ENCODE peak calls at places on chromosomes 7 and 10, in five cellular contexts. One of them, this sample, is unnamed.

GRCh38 chr7:140205600-140205999 is 28.8 kb upstream of the KDM7A start:
- ATAC-seq in HepG2: no peak
- ATAC-seq in HCT116: no peak
- ATAC-seq in upper lobe of left lung: no peak
- ATAC-seq in K562: no peak
- ATAC-seq in this sample: no peak

GRCh38 chr10:91418417-91418816 is 8.3 kb downstream of the HECTD2 start:
- ATAC-seq in HepG2: no peak
- ATAC-seq in HCT116: no peak
- ATAC-seq in upper lobe of left lung: peak; percentile 32
- ATAC-seq in K562: no peak
- ATAC-seq in this sample: no peak

GRCh38 chr7:129017933-129018538 is 36.9 kb downstream of the TNPO3 start:
- ATAC-seq in HepG2: no peak
- ATAC-seq in HCT116: no peak
- ATAC-seq in upper lobe of left lung: no peak
- ATAC-seq in K562: no peak
- ATAC-seq in this sample: no peak

GRCh38 chr7:37476881-37477280 is 28.2 kb upstream of the ELMO1 start:
- ATAC-seq in HepG2: no peak
- ATAC-seq in HCT116: no peak
- ATAC-seq in upper lobe of left lung: no peak
- ATAC-seq in K562: no peak
- ATAC-seq in this sample: no peak

GRCh38 chr7:47391726-47392125 is 190.2 kb downstream of the TNS3 start:
- ATAC-seq in HepG2: no peak
- ATAC-seq in HCT116: no peak
- ATAC-seq in upper lobe of left lung: no peak
- ATAC-seq in K562: no peak
- ATAC-seq in this sample: no peak

GRCh38 chr10:67225226-67225625 is 299.4 kb downstream of the LRRTM3 start:
- ATAC-seq in HepG2: no peak
- ATAC-seq in HCT116: no peak
- ATAC-seq in upper lobe of left lung: no peak
- ATAC-seq in K562: no peak
- ATAC-seq in this sample: no peak

GRCh38 chr10:49243610-49244283 is 55.2 kb upstream of the C10orf71 start:
- ATAC-seq in HepG2: no peak
- ATAC-seq in HCT116: no peak
- ATAC-seq in upper lobe of left lung: no peak
- ATAC-seq in K562: no peak
- ATAC-seq in this sample: no peak

GRCh38 chr7:17380696-17381662 is 82.5 kb downstream of the AHR start:
- ATAC-seq in HepG2: no peak
- ATAC-seq in HCT116: no peak
- ATAC-seq in upper lobe of left lung: no peak
- ATAC-seq in K562: no peak
- ATAC-seq in this sample: no peak

GRCh38 chr7:24500599-24501451 is 72.4 kb upstream of the PALS2 start:
- ATAC-seq in HepG2: peak; percentile 73
- ATAC-seq in HCT116: no peak
- ATAC-seq in upper lobe of left lung: no peak
- ATAC-seq in K562: no peak
- ATAC-seq in this sample: no peak

GRCh38 chr7:24503511-24503910 is 69.7 kb upstream of the PALS2 start:
- ATAC-seq in HepG2: no peak
- ATAC-seq in HCT116: no peak
- ATAC-seq in upper lobe of left lung: no peak
- ATAC-seq in K562: no peak
- ATAC-seq in this sample: no peak

GRCh38 chr7:24502135-24502488 is 71.1 kb upstream of the PALS2 start:
- ATAC-seq in HepG2: no peak
- ATAC-seq in HCT116: no peak
- ATAC-seq in upper lobe of left lung: no peak
- ATAC-seq in K562: no peak
- ATAC-seq in this sample: no peak

GRCh38 chr7:24504040-24504439 is 69.2 kb upstream of the PALS2 start:
- ATAC-seq in HepG2: no peak
- ATAC-seq in HCT116: no peak
- ATAC-seq in upper lobe of left lung: no peak
- ATAC-seq in K562: no peak
- ATAC-seq in this sample: no peak

GRCh38 chr7:24501452-24502134 is 71.7 kb upstream of the PALS2 start:
- ATAC-seq in HepG2: no peak
- ATAC-seq in HCT116: no peak
- ATAC-seq in upper lobe of left lung: no peak
- ATAC-seq in K562: no peak
- ATAC-seq in this sample: no peak
- TF ChIP-seq POLR2AphosphoS5 in HepG2: no peak
- TF ChIP-seq POLR2AphosphoS5 in HCT116: no peak
- TF ChIP-seq POLR2AphosphoS5 in upper lobe of left lung: no peak
- TF ChIP-seq POLR2AphosphoS5 in K562: no peak
- TF ChIP-seq POLR2AphosphoS5 in this sample: no peak

DNA sequence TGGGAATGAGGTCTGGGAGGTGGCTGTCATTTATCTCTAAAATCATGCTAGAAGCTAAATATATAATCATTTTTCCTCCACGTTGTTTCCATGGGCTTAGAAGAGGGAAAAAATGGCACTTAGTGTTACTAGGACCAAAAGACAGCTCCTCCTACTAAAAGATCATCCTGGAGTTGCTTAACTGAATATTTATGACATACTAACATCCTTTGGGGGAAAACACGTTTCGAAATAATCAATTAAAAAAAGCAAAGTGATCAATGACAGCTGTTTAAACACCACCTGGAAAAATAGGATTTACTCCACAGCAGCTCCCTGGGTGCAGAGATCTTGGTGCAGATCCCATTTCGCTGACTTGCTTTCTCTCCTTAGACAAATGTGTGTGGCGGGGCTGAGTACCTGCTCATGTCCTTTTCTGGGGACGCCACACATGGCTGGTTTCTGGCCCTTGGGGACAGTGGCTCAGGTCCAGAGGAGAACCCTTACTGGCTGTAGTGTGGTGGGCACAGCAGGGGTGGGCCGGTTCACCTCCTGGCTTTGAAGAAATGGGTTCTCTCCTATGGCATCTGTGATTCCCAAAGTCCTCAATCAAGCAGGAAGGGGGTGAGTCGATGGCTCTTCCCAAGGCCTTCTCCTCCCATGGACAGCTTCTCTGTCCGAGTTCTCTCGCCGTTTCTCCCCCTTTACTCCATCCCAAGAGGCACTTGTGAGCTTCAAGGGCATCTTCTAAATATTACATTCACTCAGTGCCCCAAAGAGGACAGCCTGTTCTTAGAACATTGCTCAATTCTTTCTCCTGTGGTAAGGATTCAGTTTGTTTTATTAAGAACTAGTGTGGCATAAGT is 156.4 kb upstream of the KLF14 start:
- ATAC-seq in HepG2: no peak
- ATAC-seq in HCT116: no peak
- ATAC-seq in upper lobe of left lung: peak; percentile 50
- ATAC-seq in K562: no peak
- ATAC-seq in this sample: peak; percentile 72
- H3K4me1 ChIP-seq in HepG2: peaks cover 79% of the 10 kb centered on the region
- H3K4me1 ChIP-seq in HCT116: peaks cover 97% of the 10 kb centered on the region
- H3K4me1 ChIP-seq in upper lobe of left lung: peaks cover 72% of the 10 kb centered on the region
- H3K4me1 ChIP-seq in K562: peaks cover 11% of the 10 kb centered on the region
- H3K4me1 ChIP-seq in this sample: peaks cover 93% of the 10 kb centered on the region

DNA sequence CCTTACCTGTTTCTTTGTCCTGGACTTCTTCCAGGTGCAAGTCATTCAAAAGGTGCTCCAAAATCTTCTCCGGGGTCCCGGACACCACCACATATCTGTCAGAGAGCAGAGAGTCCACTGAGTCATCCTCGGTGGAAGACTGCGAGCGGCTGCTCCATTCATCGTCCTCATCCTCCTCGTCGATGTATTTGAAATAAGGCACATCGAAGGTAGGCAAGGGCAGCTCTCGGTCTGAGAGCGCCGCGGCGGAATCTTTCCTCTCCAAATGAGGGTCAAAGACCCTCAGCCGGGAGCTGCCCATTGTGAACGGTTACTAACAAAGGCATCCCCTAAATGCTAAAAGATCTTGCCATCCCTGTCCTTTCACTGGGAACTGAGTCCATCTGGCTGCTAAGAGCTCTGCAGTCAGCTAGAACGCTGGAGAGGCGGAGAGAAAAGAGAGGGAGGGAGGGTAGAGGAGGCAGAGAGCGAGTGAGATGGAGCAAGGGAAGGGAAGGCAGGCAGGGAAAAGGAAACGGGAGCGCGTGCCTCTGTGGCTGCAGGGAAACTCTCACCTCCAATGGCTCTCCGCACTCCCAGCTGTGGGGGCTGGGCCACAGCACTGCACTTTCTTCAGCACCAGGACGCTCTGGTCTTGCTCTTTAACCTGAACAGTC is 163.5 kb downstream of the RAPGEF5 start:
- ATAC-seq in HepG2: no peak
- ATAC-seq in HCT116: no peak
- ATAC-seq in upper lobe of left lung: peak; percentile 73
- ATAC-seq in K562: no peak
- ATAC-seq in this sample: peak; percentile 74
- TF ChIP-seq POLR2AphosphoS5 in HepG2: no peak
- TF ChIP-seq POLR2AphosphoS5 in HCT116: no peak
- TF ChIP-seq POLR2AphosphoS5 in upper lobe of left lung: no peak
- TF ChIP-seq POLR2AphosphoS5 in K562: no peak
- TF ChIP-seq POLR2AphosphoS5 in this sample: no peak

GRCh38 chr10:125035588-125036298 is 93.8 kb downstream of the ZRANB1 start:
- ATAC-seq in HepG2: no peak
- ATAC-seq in HCT116: no peak
- ATAC-seq in upper lobe of left lung: no peak
- ATAC-seq in K562: no peak
- ATAC-seq in this sample: no peak

GRCh38 chr10:125041856-125042506 is 100.1 kb downstream of the ZRANB1 start:
- ATAC-seq in HepG2: no peak
- ATAC-seq in HCT116: no peak
- ATAC-seq in upper lobe of left lung: no peak
- ATAC-seq in K562: no peak
- ATAC-seq in this sample: no peak

GRCh38 chr10:125039354-125039769 is 97.4 kb downstream of the ZRANB1 start:
- ATAC-seq in HepG2: no peak
- ATAC-seq in HCT116: no peak
- ATAC-seq in upper lobe of left lung: no peak
- ATAC-seq in K562: no peak
- ATAC-seq in this sample: no peak

GRCh38 chr10:125037145-125037544 is 95.2 kb downstream of the ZRANB1 start:
- ATAC-seq in HepG2: no peak
- ATAC-seq in HCT116: peak; percentile 72
- ATAC-seq in upper lobe of left lung: no peak
- ATAC-seq in K562: no peak
- ATAC-seq in this sample: peak; percentile 57

GRCh38 chr10:125038637-125039036 is 96.7 kb downstream of the ZRANB1 start:
- ATAC-seq in HepG2: peak; percentile 89
- ATAC-seq in HCT116: peak; percentile 92
- ATAC-seq in upper lobe of left lung: peak; percentile 46
- ATAC-seq in K562: no peak
- ATAC-seq in this sample: peak; percentile 60
- H3K4me1 ChIP-seq in HepG2: no peaks in the 10 kb centered on the region
- H3K4me1 ChIP-seq in HCT116: peaks cover 83% of the 10 kb centered on the region
- H3K4me1 ChIP-seq in upper lobe of left lung: peaks cover 33% of the 10 kb centered on the region
- H3K4me1 ChIP-seq in K562: no peaks in the 10 kb centered on the region
- H3K4me1 ChIP-seq in this sample: no peaks in the 10 kb centered on the region

DNA sequence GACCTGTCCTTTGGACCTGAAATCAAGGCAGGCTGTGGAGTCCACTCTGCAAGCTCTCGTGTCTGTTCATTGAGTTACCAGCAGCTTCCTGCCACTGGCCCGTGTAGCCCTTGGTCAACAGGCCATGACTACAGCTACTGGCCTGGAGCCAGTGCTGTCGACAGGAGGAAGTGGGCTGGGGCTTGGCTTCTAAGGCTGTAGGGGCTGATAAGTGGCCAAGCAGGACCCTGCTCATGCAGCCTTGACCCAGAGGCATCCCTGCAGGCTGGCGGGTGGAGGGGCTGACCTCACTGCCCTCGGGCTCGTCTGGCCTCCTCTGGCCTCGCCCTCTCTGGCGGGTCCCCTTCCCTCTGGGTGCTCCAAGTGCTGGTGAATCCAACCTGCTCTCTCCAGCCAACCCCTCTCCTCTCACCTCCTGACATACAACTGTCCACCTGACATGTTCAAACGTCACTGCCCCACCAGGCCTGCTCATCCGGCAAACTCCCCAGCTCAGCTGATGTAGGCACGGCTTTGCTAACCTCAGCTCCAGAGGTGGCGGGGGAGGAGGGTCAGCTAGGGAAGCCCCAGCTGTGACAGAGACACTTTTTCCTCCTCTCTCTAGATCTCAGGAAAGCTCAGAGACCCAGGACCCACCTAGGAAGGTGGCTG is 188.6 kb upstream of the LYZL2 start:
- ATAC-seq in HepG2: peak; percentile 76
- ATAC-seq in HCT116: no peak
- ATAC-seq in upper lobe of left lung: peak; percentile 53
- ATAC-seq in K562: peak; percentile 89
- ATAC-seq in this sample: peak; percentile 10
- TF ChIP-seq POLR2AphosphoS5 in HepG2: no peak
- TF ChIP-seq POLR2AphosphoS5 in HCT116: no peak
- TF ChIP-seq POLR2AphosphoS5 in upper lobe of left lung: no peak
- TF ChIP-seq POLR2AphosphoS5 in K562: no peak
- TF ChIP-seq POLR2AphosphoS5 in this sample: no peak

This sample was measured in gastroesophageal sphincter.